ENCODE peak calls at places on chromosome 20, in six cellular contexts. U is right cardiac atrium, H is endodermal cell, J is mesendoderm, G is mammary epithelial cell, Y is prostate gland. P is an unnamed sample. For H3K4me1, the result is how much of the 10 kb centered on the place peaks cover.

GRCh38 chr20:21096321-21097043 is 9.7 kb downstream of the LINC00237 start:
- DNase-seq in U (no peak), H (peak), J (peak), G (no peak), Y (no peak), P (no peak)

GRCh38 chr20:16691381-16691780 is 38.4 kb upstream of the SNRPB2 start:
- DNase-seq in U (no peak), H (no peak), J (no peak), G (no peak), Y (no peak), P (no peak)

GRCh38 chr20:62549499-62550086 is 73.8 kb upstream of the GATA5 start:
- DNase-seq in U (no peak), H (no peak), J (no peak), G (no peak), Y (no peak), P (no peak)

GRCh38 chr20:37390503-37390890 is 44.6 kb downstream of the SRC start:
- DNase-seq in U (no peak), H (no peak), J (no peak), G (no peak), Y (no peak), P (no peak)

GRCh38 chr20:32599783-32600340 is 14.7 kb upstream of the NOL4L start:
- DNase-seq in U (no peak), H (no peak), J (no peak), G (peak), Y (no peak), P (no peak)

GRCh38 chr20:54025166-54025835 is 45.1 kb downstream of the BCAS1 start:
- DNase-seq in U (no peak), H (peak), J (peak), G (no peak), Y (no peak), P (no peak)

GRCh38 chr20:47620808-47621805 is 119.4 kb downstream of the NCOA3 start:
- DNase-seq in U (no peak), H (no peak), J (peak), G (peak), Y (no peak), P (peak)

GRCh38 chr20:15596220-15596875 is 976.9 kb downstream of the KIF16B start:
- DNase-seq in U (no peak), H (no peak), J (no peak), G (no peak), Y (no peak), P (no peak)

GRCh38 chr20:10646886-10647420 is 26.8 kb downstream of the JAG1 start:
- DNase-seq in U (no peak), H (no peak), J (no peak), G (no peak), Y (no peak), P (no peak)
- H3K4me1 ChIP-seq in U (under half), H (under half), J (under half), G (under half), Y (under half), P (under half)

DNA sequence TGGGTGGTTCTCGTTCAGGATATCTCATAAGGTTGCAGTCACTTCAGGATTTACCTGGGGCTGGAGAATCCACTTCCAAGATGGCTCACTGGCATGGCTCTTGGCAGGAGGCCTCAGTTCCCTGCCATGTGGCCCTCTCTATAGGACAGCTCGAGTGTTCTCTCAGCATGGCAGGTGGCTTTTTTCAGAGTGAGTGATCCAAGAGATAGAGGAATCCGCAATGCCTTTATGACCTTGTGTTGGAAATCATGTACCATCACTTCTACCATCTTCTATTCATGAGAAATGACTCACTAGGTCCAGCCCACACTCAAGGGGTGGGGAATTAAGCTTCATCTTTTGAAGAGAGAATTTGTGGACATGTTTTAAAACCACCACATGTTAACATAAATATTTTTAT is 37.8 kb downstream of the PPP1R16B start:
- DNase-seq in U (no peak), H (no peak), J (no peak), G (no peak), Y (no peak), P (no peak)
- H3K4me1 ChIP-seq in U (under half), H (under half), J (under half), G (under half), Y (under half), P (under half)

DNA sequence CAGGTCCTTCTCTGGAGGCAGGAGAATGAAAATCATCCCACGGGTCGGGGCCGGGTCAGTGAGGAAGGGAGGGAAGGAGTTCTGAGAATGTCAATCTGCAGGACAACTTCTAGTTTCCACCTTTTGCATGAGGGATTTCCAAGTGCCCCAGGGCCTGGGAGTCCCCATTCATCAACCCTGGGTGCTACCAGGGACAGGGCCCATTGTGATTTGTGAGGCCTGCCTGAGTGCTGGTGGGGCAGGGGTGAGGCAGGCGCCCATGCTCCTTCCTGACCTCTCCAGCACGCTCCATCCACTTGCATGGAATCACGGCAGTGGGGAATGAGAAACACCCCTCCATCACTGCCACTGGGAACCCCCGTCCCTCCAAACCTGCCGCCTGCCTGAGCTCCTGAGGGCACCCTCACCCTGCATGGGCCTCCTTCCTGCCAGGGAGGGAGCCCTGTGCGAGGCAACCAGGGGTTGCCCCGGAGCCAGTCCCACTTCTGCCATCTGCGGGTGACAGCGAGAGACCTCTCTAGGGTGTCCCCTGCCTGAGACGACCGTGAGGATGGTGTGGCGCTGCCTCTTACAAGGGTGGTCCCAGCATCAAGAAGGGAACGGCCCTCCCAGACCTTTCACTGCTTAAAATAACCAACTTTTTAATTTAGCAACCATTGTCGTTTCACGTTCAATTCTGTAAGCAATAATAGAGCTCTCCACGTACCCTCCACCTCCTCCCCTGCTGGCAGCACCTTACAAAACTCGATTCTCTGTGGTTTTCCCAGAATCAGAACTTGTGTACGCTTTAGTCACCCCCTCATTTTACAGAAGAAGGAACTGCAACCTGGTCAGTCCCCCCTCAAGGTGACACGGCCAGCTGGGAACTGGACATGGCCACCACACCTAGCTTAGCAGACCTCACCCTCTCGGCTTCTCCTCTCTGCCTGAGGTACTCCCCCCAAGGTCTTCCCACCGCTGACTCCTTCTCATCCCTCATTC is 28.6 kb downstream of the PMEPA1 start:
- DNase-seq in U (no peak), H (no peak), J (no peak), G (no peak), Y (no peak), P (no peak)
- H3K4me1 ChIP-seq in U (under half), H (under half), J (under half), G (under half), Y (under half), P (under half)

GRCh38 chr20:49948178-49948577 is 12.0 kb downstream of the RNF114 start:
- DNase-seq in U (no peak), H (no peak), J (no peak), G (no peak), Y (no peak), P (no peak)
- H3K4me1 ChIP-seq in U (under half), H (under half), J (under half), G (under half), Y (under half), P (under half)